ENCODE peak calls at places on chromosomes 6 and 20, in five cellular contexts. R, W, Q, L and D are unnamed samples.

GRCh38 chr6:125780540-125781306 is 10.0 kb upstream of the NCOA7 start:
- DNase-seq in R (peak; percentile 74), W (peak; percentile 30), Q (peak; percentile 33), L (peak; percentile 54), D (no peak)

GRCh38 chr6:125294036-125294435 is 7.7 kb downstream of the HDDC2 start:
- DNase-seq in R (peak; percentile 19), W (no peak), Q (no peak), L (peak; percentile 56), D (no peak)

GRCh38 chr6:160022101-160022500 is 53.2 kb downstream of the IGF2R start:
- DNase-seq in R (no peak), W (no peak), Q (no peak), L (no peak), D (no peak)

GRCh38 chr6:63787021-63787420 is 151.4 kb downstream of the PHF3 start:
- DNase-seq in R (peak; percentile 66), W (no peak), Q (no peak), L (peak; percentile 1), D (no peak)

GRCh38 chr20:24693466-24694156 is 224.2 kb downstream of the SYNDIG1 start:
- DNase-seq in R (no peak), W (no peak), Q (no peak), L (no peak), D (no peak)

GRCh38 chr6:32604434-32604877 is 14.8 kb upstream of the HLA-DRB1 start:
- DNase-seq in R (peak; percentile 20), W (no peak), Q (no peak), L (no peak), D (no peak)

GRCh38 chr6:34383171-34383631 is 9.3 kb downstream of the NUDT3 start:
- DNase-seq in R (peak; percentile 81), W (no peak), Q (no peak), L (no peak), D (no peak)

GRCh38 chr6:26233608-26234420 is 131.2 kb upstream of the BTN3A2 start:
- DNase-seq in R (no peak), W (peak; percentile 69), Q (no peak), L (peak; percentile 66), D (no peak)

GRCh38 chr6:158780963-158781691 is 38.0 kb downstream of the EZR start:
- DNase-seq in R (no peak), W (peak; percentile 70), Q (no peak), L (no peak), D (no peak)

GRCh38 chr6:64012351-64013060 is 376.9 kb downstream of the PHF3 start:
- DNase-seq in R (peak; percentile 63), W (peak; percentile 44), Q (peak; percentile 38), L (no peak), D (no peak)

GRCh38 chr6:155861821-155862220 is 406.2 kb upstream of the NOX3 start:
- DNase-seq in R (no peak), W (no peak), Q (no peak), L (no peak), D (no peak)

GRCh38 chr20:3168079-3168828 is 5.1 kb downstream of the LZTS3 start:
- DNase-seq in R (no peak), W (peak; percentile 68), Q (no peak), L (no peak), D (no peak)

GRCh38 chr6:43278524-43279078 is 19.5 kb upstream of the SLC22A7 start:
- DNase-seq in R (peak; percentile 8), W (no peak), Q (no peak), L (peak; percentile 53), D (no peak)

GRCh38 chr6:156167289-156168076 is 609.7 kb upstream of the ARID1B start:
- DNase-seq in R (no peak), W (no peak), Q (peak; percentile 6), L (peak; percentile 33), D (no peak)

GRCh38 chr6:2596222-2596621 is 154.5 kb downstream of the MYLK4 start:
- DNase-seq in R (no peak), W (no peak), Q (no peak), L (no peak), D (no peak)

GRCh38 chr20:36575066-36575743 is 1.8 kb downstream of the TGIF2 start:
- DNase-seq in R (peak; percentile 40), W (peak; percentile 74), Q (peak; percentile 48), L (peak; percentile 27), D (no peak)

GRCh38 chr20:44052166-44052565 is 134.8 kb downstream of the JPH2 start:
- DNase-seq in R (no peak), W (no peak), Q (no peak), L (no peak), D (no peak)

GRCh38 chr6:118660218-118660569 is 8.8 kb upstream of the CEP85L start:
- DNase-seq in R (no peak), W (peak; percentile 7), Q (no peak), L (no peak), D (no peak)

GRCh38 chr6:5764401-5764955 is 242.2 kb downstream of the NRN1 start:
- DNase-seq in R (peak; percentile 65), W (no peak), Q (no peak), L (peak; percentile 2), D (no peak)

GRCh38 chr6:8131265-8131897 is 29.0 kb upstream of the EEF1E1 start:
- DNase-seq in R (peak; percentile 71), W (peak; percentile 64), Q (peak; percentile 55), L (peak; percentile 61), D (no peak)

GRCh38 chr6:96152114-96152708 is 136.4 kb downstream of the FUT9 start:
- DNase-seq in R (no peak), W (no peak), Q (no peak), L (no peak), D (no peak)

GRCh38 chr6:157753291-157753690 is 69.8 kb upstream of the SNX9 start:
- DNase-seq in R (no peak), W (no peak), Q (no peak), L (peak; percentile 39), D (peak; percentile 68)

GRCh38 chr20:34527016-34527415 is 10.8 kb downstream of the DYNLRB1 start:
- DNase-seq in R (no peak), W (no peak), Q (no peak), L (no peak), D (no peak)

GRCh38 chr6:155530219-155530834 is 74.7 kb upstream of the NOX3 start:
- DNase-seq in R (peak; percentile 74), W (peak; percentile 12), Q (peak; percentile 31), L (peak; percentile 51), D (peak; percentile 8)

DNA sequence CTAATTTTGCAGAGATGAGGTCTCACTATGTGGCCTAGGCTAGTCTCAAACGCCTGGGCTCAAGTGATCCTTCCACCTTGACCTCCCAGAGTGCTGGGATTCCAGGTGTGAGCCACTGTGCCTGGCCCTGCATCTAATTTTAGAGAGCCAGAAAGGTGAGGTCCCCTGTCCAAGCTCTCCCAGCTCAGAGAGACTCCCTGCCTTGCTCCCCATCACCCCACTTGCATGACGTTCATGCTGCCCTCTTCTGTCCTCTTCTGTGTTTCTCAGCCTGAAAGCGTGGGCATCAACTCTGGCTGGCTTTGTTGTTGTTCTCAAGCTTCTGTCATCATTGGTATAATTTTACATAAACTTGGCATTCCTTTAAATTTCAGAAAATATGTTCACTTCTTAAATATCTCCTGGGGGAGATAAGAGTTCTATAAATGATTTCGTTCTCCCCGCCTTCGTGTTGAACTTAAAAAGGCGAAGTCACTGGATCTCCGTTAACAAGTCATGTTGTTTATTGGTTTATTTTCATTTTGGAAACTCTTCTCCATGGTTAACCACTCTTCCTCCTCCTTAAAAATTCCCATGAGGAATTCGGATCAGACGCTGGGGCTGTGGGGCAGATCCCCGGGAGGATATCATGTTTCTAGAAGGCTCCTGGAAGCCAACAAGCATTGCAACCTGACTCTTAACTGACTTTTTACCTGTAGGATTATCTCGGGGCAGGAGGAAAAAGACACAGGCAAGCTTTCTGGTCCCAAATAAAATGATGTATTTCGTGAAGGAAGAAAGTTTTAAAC is 13.2 kb upstream of the PARD6B start:
- DNase-seq in R (peak; percentile 46), W (peak; percentile 55), Q (no peak), L (no peak), D (no peak)
- TF ChIP-seq CTCF in R (no peak), W (no peak), Q (no peak), L (peak; percentile 22), D (peak; percentile 25)

GRCh38 chr6:53794073-53794719 is 609 bp upstream of the LRRC1 start:
- DNase-seq in R (peak; percentile 75), W (peak; percentile 75), Q (peak; percentile 75), L (peak; percentile 92), D (peak; percentile 22)
- TF ChIP-seq CTCF in R (peak; percentile 40), W (no peak), Q (peak; percentile 66), L (peak; percentile 68), D (peak; percentile 55)

DNA sequence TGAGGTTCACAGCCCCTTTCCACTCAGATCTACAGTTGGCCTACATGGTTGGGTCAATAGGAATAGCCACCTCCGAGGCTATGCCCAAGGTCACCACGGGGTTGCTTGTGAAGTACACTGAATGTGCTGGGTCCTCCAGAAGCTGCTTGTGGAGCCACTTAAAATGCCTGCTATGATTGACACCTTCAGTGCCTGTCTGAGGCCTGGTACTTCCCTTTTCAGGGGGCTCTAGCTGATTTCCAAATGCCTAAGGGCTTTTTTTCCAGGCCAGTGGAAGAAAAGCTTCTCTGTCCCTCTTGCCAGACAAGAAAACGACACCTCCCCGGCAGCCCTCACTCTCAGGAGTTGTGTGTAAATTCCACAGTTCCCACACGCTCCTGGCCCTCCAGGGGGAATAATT is 6.3 kb upstream of the NXT1 start:
- DNase-seq in R (no peak), W (no peak), Q (no peak), L (no peak), D (no peak)
- TF ChIP-seq CTCF in R (no peak), W (no peak), Q (no peak), L (no peak), D (no peak)

GRCh38 chr6:18340781-18341551 is 46.2 kb upstream of the RNF144B start:
- DNase-seq in R (no peak), W (no peak), Q (no peak), L (no peak), D (no peak)

GRCh38 chr6:18349350-18349749 is 37.8 kb upstream of the RNF144B start:
- DNase-seq in R (no peak), W (no peak), Q (no peak), L (no peak), D (no peak)

GRCh38 chr6:18339599-18339998 is 47.6 kb upstream of the RNF144B start:
- DNase-seq in R (no peak), W (no peak), Q (no peak), L (no peak), D (no peak)

GRCh38 chr6:18342223-18342622 is 44.9 kb upstream of the RNF144B start:
- DNase-seq in R (no peak), W (no peak), Q (no peak), L (no peak), D (no peak)

GRCh38 chr6:18343741-18344140 is 43.4 kb upstream of the RNF144B start:
- DNase-seq in R (peak; percentile 82), W (no peak), Q (peak; percentile 47), L (peak; percentile 40), D (no peak)
- TF ChIP-seq CTCF in R (no peak), W (no peak), Q (no peak), L (no peak), D (no peak)